ENCODE peak calls at places on chromosomes 12 and 14, in five cellular contexts. One of them, this sample, is unnamed.

GRCh38 chr14:81632162-81632561 is 98.5 kb upstream of the SEL1L start:
- DNase-seq in AG10803: no peak
- DNase-seq in dorsolateral prefrontal cortex: no peak
- DNase-seq in astrocyte of the spinal cord: no peak
- DNase-seq in neuronal stem cell: no peak
- DNase-seq in this sample: no peak

GRCh38 chr14:94054401-94054800 is 26.6 kb downstream of the DDX24 start:
- DNase-seq in AG10803: no peak
- DNase-seq in dorsolateral prefrontal cortex: no peak
- DNase-seq in astrocyte of the spinal cord: no peak
- DNase-seq in neuronal stem cell: no peak
- DNase-seq in this sample: no peak

GRCh38 chr14:66974397-66975025 is 214.7 kb upstream of the GARIN2 start:
- DNase-seq in AG10803: peak
- DNase-seq in dorsolateral prefrontal cortex: no peak
- DNase-seq in astrocyte of the spinal cord: peak
- DNase-seq in neuronal stem cell: no peak
- DNase-seq in this sample: no peak

GRCh38 chr12:89162704-89163261 is 189.5 kb downstream of the DUSP6 start:
- DNase-seq in AG10803: peak
- DNase-seq in dorsolateral prefrontal cortex: no peak
- DNase-seq in astrocyte of the spinal cord: peak
- DNase-seq in neuronal stem cell: no peak
- DNase-seq in this sample: no peak

GRCh38 chr14:94671870-94672444 is 59.8 kb downstream of the SERPINA3 start:
- DNase-seq in AG10803: no peak
- DNase-seq in dorsolateral prefrontal cortex: no peak
- DNase-seq in astrocyte of the spinal cord: peak
- DNase-seq in neuronal stem cell: no peak
- DNase-seq in this sample: no peak

GRCh38 chr14:68662395-68662794 is 130.5 kb downstream of the ZFP36L1 start:
- DNase-seq in AG10803: peak
- DNase-seq in dorsolateral prefrontal cortex: no peak
- DNase-seq in astrocyte of the spinal cord: no peak
- DNase-seq in neuronal stem cell: no peak
- DNase-seq in this sample: no peak

GRCh38 chr14:55416866-55417265 is 5.2 kb upstream of the ATG14 start:
- DNase-seq in AG10803: no peak
- DNase-seq in dorsolateral prefrontal cortex: no peak
- DNase-seq in astrocyte of the spinal cord: no peak
- DNase-seq in neuronal stem cell: peak
- DNase-seq in this sample: no peak

GRCh38 chr14:100762089-100762515 is 35.4 kb downstream of the DLK1 start:
- DNase-seq in AG10803: peak
- DNase-seq in dorsolateral prefrontal cortex: no peak
- DNase-seq in astrocyte of the spinal cord: peak
- DNase-seq in neuronal stem cell: no peak
- DNase-seq in this sample: no peak

GRCh38 chr14:61406670-61407069 is 85.3 kb downstream of the PRKCH start:
- DNase-seq in AG10803: no peak
- DNase-seq in dorsolateral prefrontal cortex: no peak
- DNase-seq in astrocyte of the spinal cord: no peak
- DNase-seq in neuronal stem cell: no peak
- DNase-seq in this sample: no peak

GRCh38 chr12:53204351-53204750 is 2.7 kb downstream of the ITGB7 start:
- DNase-seq in AG10803: no peak
- DNase-seq in dorsolateral prefrontal cortex: no peak
- DNase-seq in astrocyte of the spinal cord: no peak
- DNase-seq in neuronal stem cell: no peak
- DNase-seq in this sample: no peak

GRCh38 chr12:14327717-14328116 is 37.8 kb upstream of the ATF7IP start:
- DNase-seq in AG10803: peak
- DNase-seq in dorsolateral prefrontal cortex: no peak
- DNase-seq in astrocyte of the spinal cord: no peak
- DNase-seq in neuronal stem cell: no peak
- DNase-seq in this sample: no peak

GRCh38 chr12:6167327-6168280 is 32.6 kb upstream of the CD9 start:
- DNase-seq in AG10803: peak
- DNase-seq in dorsolateral prefrontal cortex: no peak
- DNase-seq in astrocyte of the spinal cord: peak
- DNase-seq in neuronal stem cell: no peak
- DNase-seq in this sample: peak

GRCh38 chr12:104166465-104166864 is 28.5 kb upstream of the NFYB start:
- DNase-seq in AG10803: peak
- DNase-seq in dorsolateral prefrontal cortex: no peak
- DNase-seq in astrocyte of the spinal cord: no peak
- DNase-seq in neuronal stem cell: no peak
- DNase-seq in this sample: no peak

GRCh38 chr12:26001530-26001929 is 43.0 kb downstream of the RASSF8 start:
- DNase-seq in AG10803: no peak
- DNase-seq in dorsolateral prefrontal cortex: no peak
- DNase-seq in astrocyte of the spinal cord: no peak
- DNase-seq in neuronal stem cell: no peak
- DNase-seq in this sample: no peak

GRCh38 chr14:73785336-73785833 is 66.2 kb upstream of the PTGR2 start:
- DNase-seq in AG10803: peak
- DNase-seq in dorsolateral prefrontal cortex: no peak
- DNase-seq in astrocyte of the spinal cord: peak
- DNase-seq in neuronal stem cell: peak
- DNase-seq in this sample: no peak

GRCh38 chr12:11461433-11461832 is 66.1 kb upstream of the PRB2 start:
- DNase-seq in AG10803: no peak
- DNase-seq in dorsolateral prefrontal cortex: no peak
- DNase-seq in astrocyte of the spinal cord: no peak
- DNase-seq in neuronal stem cell: no peak
- DNase-seq in this sample: no peak

This sample was measured in GM13976.